ENCODE peak calls at places on chromosomes 6 and 20, in nine cellular contexts. One of them, this sample, is unnamed.

GRCh38 chr6:24539416-24539815 is 44.6 kb downstream of the ALDH5A1 start:
- DNase-seq in stromal cell of bone marrow: no peak
- DNase-seq in neural crest cell: no peak
- DNase-seq in activated T-cell treated with anti-CD3 and anti-CD28 coated beads, Interleukin-2, amount 50 U/mL, for 72 hours: no peak
- DNase-seq in PC-3: no peak
- DNase-seq in progenitor cell of endocrine pancreas: no peak
- DNase-seq in AG09309: no peak
- DNase-seq in NCI-H1092: no peak
- DNase-seq in CD8-positive, alpha-beta memory T cell: no peak
- DNase-seq in this sample: no peak

GRCh38 chr6:7073810-7074525 is 33.8 kb upstream of the RREB1 start:
- DNase-seq in stromal cell of bone marrow: no peak
- DNase-seq in neural crest cell: no peak
- DNase-seq in activated T-cell treated with anti-CD3 and anti-CD28 coated beads, Interleukin-2, amount 50 U/mL, for 72 hours: peak
- DNase-seq in PC-3: no peak
- DNase-seq in progenitor cell of endocrine pancreas: no peak
- DNase-seq in AG09309: no peak
- DNase-seq in NCI-H1092: no peak
- DNase-seq in CD8-positive, alpha-beta memory T cell: peak
- DNase-seq in this sample: no peak

GRCh38 chr6:13378669-13379590 is 50.6 kb upstream of the TBC1D7 start:
- DNase-seq in stromal cell of bone marrow: no peak
- DNase-seq in neural crest cell: no peak
- DNase-seq in activated T-cell treated with anti-CD3 and anti-CD28 coated beads, Interleukin-2, amount 50 U/mL, for 72 hours: no peak
- DNase-seq in PC-3: peak
- DNase-seq in progenitor cell of endocrine pancreas: no peak
- DNase-seq in AG09309: no peak
- DNase-seq in NCI-H1092: no peak
- DNase-seq in CD8-positive, alpha-beta memory T cell: no peak
- DNase-seq in this sample: no peak

GRCh38 chr6:106751501-106752252 is 122.3 kb downstream of the QRSL1 start:
- DNase-seq in stromal cell of bone marrow: no peak
- DNase-seq in neural crest cell: no peak
- DNase-seq in activated T-cell treated with anti-CD3 and anti-CD28 coated beads, Interleukin-2, amount 50 U/mL, for 72 hours: no peak
- DNase-seq in PC-3: peak
- DNase-seq in progenitor cell of endocrine pancreas: no peak
- DNase-seq in AG09309: no peak
- DNase-seq in NCI-H1092: peak
- DNase-seq in CD8-positive, alpha-beta memory T cell: no peak
- DNase-seq in this sample: no peak

GRCh38 chr20:1381753-1382591 is 10.9 kb downstream of the FKBP1A start:
- DNase-seq in stromal cell of bone marrow: no peak
- DNase-seq in neural crest cell: no peak
- DNase-seq in activated T-cell treated with anti-CD3 and anti-CD28 coated beads, Interleukin-2, amount 50 U/mL, for 72 hours: no peak
- DNase-seq in PC-3: no peak
- DNase-seq in progenitor cell of endocrine pancreas: no peak
- DNase-seq in AG09309: no peak
- DNase-seq in NCI-H1092: peak
- DNase-seq in CD8-positive, alpha-beta memory T cell: no peak
- DNase-seq in this sample: no peak

GRCh38 chr6:33914519-33915120 is 110.8 kb upstream of the MLN start:
- DNase-seq in stromal cell of bone marrow: no peak
- DNase-seq in neural crest cell: no peak
- DNase-seq in activated T-cell treated with anti-CD3 and anti-CD28 coated beads, Interleukin-2, amount 50 U/mL, for 72 hours: peak
- DNase-seq in PC-3: no peak
- DNase-seq in progenitor cell of endocrine pancreas: no peak
- DNase-seq in AG09309: no peak
- DNase-seq in NCI-H1092: no peak
- DNase-seq in CD8-positive, alpha-beta memory T cell: peak
- DNase-seq in this sample: no peak

GRCh38 chr6:5031150-5031549 is 27.3 kb upstream of the RPP40 start:
- DNase-seq in stromal cell of bone marrow: no peak
- DNase-seq in neural crest cell: no peak
- DNase-seq in activated T-cell treated with anti-CD3 and anti-CD28 coated beads, Interleukin-2, amount 50 U/mL, for 72 hours: no peak
- DNase-seq in PC-3: no peak
- DNase-seq in progenitor cell of endocrine pancreas: no peak
- DNase-seq in AG09309: no peak
- DNase-seq in NCI-H1092: no peak
- DNase-seq in CD8-positive, alpha-beta memory T cell: no peak
- DNase-seq in this sample: no peak

GRCh38 chr6:110542311-110543024 is 66.1 kb upstream of the SLC22A16 start:
- DNase-seq in stromal cell of bone marrow: no peak
- DNase-seq in neural crest cell: no peak
- DNase-seq in activated T-cell treated with anti-CD3 and anti-CD28 coated beads, Interleukin-2, amount 50 U/mL, for 72 hours: no peak
- DNase-seq in PC-3: no peak
- DNase-seq in progenitor cell of endocrine pancreas: no peak
- DNase-seq in AG09309: no peak
- DNase-seq in NCI-H1092: no peak
- DNase-seq in CD8-positive, alpha-beta memory T cell: no peak
- DNase-seq in this sample: no peak

GRCh38 chr20:40197744-40198143 is 491.3 kb downstream of the MAFB start:
- DNase-seq in stromal cell of bone marrow: peak
- DNase-seq in neural crest cell: no peak
- DNase-seq in activated T-cell treated with anti-CD3 and anti-CD28 coated beads, Interleukin-2, amount 50 U/mL, for 72 hours: no peak
- DNase-seq in PC-3: no peak
- DNase-seq in progenitor cell of endocrine pancreas: no peak
- DNase-seq in AG09309: no peak
- DNase-seq in NCI-H1092: no peak
- DNase-seq in CD8-positive, alpha-beta memory T cell: no peak
- DNase-seq in this sample: no peak

GRCh38 chr20:12883507-12883885 is 125.3 kb upstream of the SPTLC3 start:
- DNase-seq in stromal cell of bone marrow: no peak
- DNase-seq in neural crest cell: no peak
- DNase-seq in activated T-cell treated with anti-CD3 and anti-CD28 coated beads, Interleukin-2, amount 50 U/mL, for 72 hours: no peak
- DNase-seq in PC-3: no peak
- DNase-seq in progenitor cell of endocrine pancreas: no peak
- DNase-seq in AG09309: no peak
- DNase-seq in NCI-H1092: no peak
- DNase-seq in CD8-positive, alpha-beta memory T cell: no peak
- DNase-seq in this sample: no peak

GRCh38 chr20:57944988-57945387 is 235.2 kb upstream of the PMEPA1 start:
- DNase-seq in stromal cell of bone marrow: no peak
- DNase-seq in neural crest cell: no peak
- DNase-seq in activated T-cell treated with anti-CD3 and anti-CD28 coated beads, Interleukin-2, amount 50 U/mL, for 72 hours: no peak
- DNase-seq in PC-3: no peak
- DNase-seq in progenitor cell of endocrine pancreas: no peak
- DNase-seq in AG09309: no peak
- DNase-seq in NCI-H1092: no peak
- DNase-seq in CD8-positive, alpha-beta memory T cell: no peak
- DNase-seq in this sample: no peak

GRCh38 chr6:56984884-56985283 is 30.0 kb downstream of the BEND6 start:
- DNase-seq in stromal cell of bone marrow: no peak
- DNase-seq in neural crest cell: no peak
- DNase-seq in activated T-cell treated with anti-CD3 and anti-CD28 coated beads, Interleukin-2, amount 50 U/mL, for 72 hours: no peak
- DNase-seq in PC-3: no peak
- DNase-seq in progenitor cell of endocrine pancreas: no peak
- DNase-seq in AG09309: no peak
- DNase-seq in NCI-H1092: no peak
- DNase-seq in CD8-positive, alpha-beta memory T cell: no peak
- DNase-seq in this sample: no peak

GRCh38 chr20:23078351-23078993 is 7.7 kb downstream of the CD93 start:
- DNase-seq in stromal cell of bone marrow: peak
- DNase-seq in neural crest cell: no peak
- DNase-seq in activated T-cell treated with anti-CD3 and anti-CD28 coated beads, Interleukin-2, amount 50 U/mL, for 72 hours: no peak
- DNase-seq in PC-3: no peak
- DNase-seq in progenitor cell of endocrine pancreas: no peak
- DNase-seq in AG09309: no peak
- DNase-seq in NCI-H1092: no peak
- DNase-seq in CD8-positive, alpha-beta memory T cell: no peak
- DNase-seq in this sample: no peak

GRCh38 chr6:40066372-40066771 is 132.1 kb upstream of the MOCS1 start:
- DNase-seq in stromal cell of bone marrow: no peak
- DNase-seq in neural crest cell: no peak
- DNase-seq in activated T-cell treated with anti-CD3 and anti-CD28 coated beads, Interleukin-2, amount 50 U/mL, for 72 hours: no peak
- DNase-seq in PC-3: no peak
- DNase-seq in progenitor cell of endocrine pancreas: no peak
- DNase-seq in AG09309: no peak
- DNase-seq in NCI-H1092: no peak
- DNase-seq in CD8-positive, alpha-beta memory T cell: no peak
- DNase-seq in this sample: no peak

GRCh38 chr6:57243954-57244353 is 21.8 kb upstream of the RAB23 start:
- DNase-seq in stromal cell of bone marrow: no peak
- DNase-seq in neural crest cell: no peak
- DNase-seq in activated T-cell treated with anti-CD3 and anti-CD28 coated beads, Interleukin-2, amount 50 U/mL, for 72 hours: no peak
- DNase-seq in PC-3: no peak
- DNase-seq in progenitor cell of endocrine pancreas: no peak
- DNase-seq in AG09309: no peak
- DNase-seq in NCI-H1092: no peak
- DNase-seq in CD8-positive, alpha-beta memory T cell: no peak
- DNase-seq in this sample: no peak

GRCh38 chr6:11207199-11207968 is 25.1 kb downstream of the NEDD9 start:
- DNase-seq in stromal cell of bone marrow: peak
- DNase-seq in neural crest cell: no peak
- DNase-seq in activated T-cell treated with anti-CD3 and anti-CD28 coated beads, Interleukin-2, amount 50 U/mL, for 72 hours: no peak
- DNase-seq in PC-3: peak
- DNase-seq in progenitor cell of endocrine pancreas: no peak
- DNase-seq in AG09309: peak
- DNase-seq in NCI-H1092: no peak
- DNase-seq in CD8-positive, alpha-beta memory T cell: no peak
- DNase-seq in this sample: no peak

GRCh38 chr20:41358717-41359116 is 7.9 kb downstream of the EMILIN3 start:
- DNase-seq in stromal cell of bone marrow: no peak
- DNase-seq in neural crest cell: no peak
- DNase-seq in activated T-cell treated with anti-CD3 and anti-CD28 coated beads, Interleukin-2, amount 50 U/mL, for 72 hours: no peak
- DNase-seq in PC-3: no peak
- DNase-seq in progenitor cell of endocrine pancreas: no peak
- DNase-seq in AG09309: no peak
- DNase-seq in NCI-H1092: no peak
- DNase-seq in CD8-positive, alpha-beta memory T cell: no peak
- DNase-seq in this sample: no peak

GRCh38 chr20:48718914-48719578 is 108.8 kb downstream of the PREX1 start:
- DNase-seq in stromal cell of bone marrow: no peak
- DNase-seq in neural crest cell: no peak
- DNase-seq in activated T-cell treated with anti-CD3 and anti-CD28 coated beads, Interleukin-2, amount 50 U/mL, for 72 hours: peak
- DNase-seq in PC-3: peak
- DNase-seq in progenitor cell of endocrine pancreas: no peak
- DNase-seq in AG09309: no peak
- DNase-seq in NCI-H1092: no peak
- DNase-seq in CD8-positive, alpha-beta memory T cell: peak
- DNase-seq in this sample: peak

GRCh38 chr6:31529329-31530150 is 778 bp downstream of the MCCD1 start:
- DNase-seq in stromal cell of bone marrow: no peak
- DNase-seq in neural crest cell: no peak
- DNase-seq in activated T-cell treated with anti-CD3 and anti-CD28 coated beads, Interleukin-2, amount 50 U/mL, for 72 hours: no peak
- DNase-seq in PC-3: no peak
- DNase-seq in progenitor cell of endocrine pancreas: no peak
- DNase-seq in AG09309: no peak
- DNase-seq in NCI-H1092: no peak
- DNase-seq in CD8-positive, alpha-beta memory T cell: no peak
- DNase-seq in this sample: no peak

GRCh38 chr6:61555993-61556392 is 730.0 kb downstream of the KHDRBS2 start:
- DNase-seq in stromal cell of bone marrow: no peak
- DNase-seq in neural crest cell: no peak
- DNase-seq in activated T-cell treated with anti-CD3 and anti-CD28 coated beads, Interleukin-2, amount 50 U/mL, for 72 hours: no peak
- DNase-seq in PC-3: no peak
- DNase-seq in progenitor cell of endocrine pancreas: no peak
- DNase-seq in AG09309: no peak
- DNase-seq in NCI-H1092: no peak
- DNase-seq in CD8-positive, alpha-beta memory T cell: no peak
- DNase-seq in this sample: no peak

GRCh38 chr6:2870046-2870636 is 28.5 kb upstream of the SERPINB1 start:
- DNase-seq in stromal cell of bone marrow: no peak
- DNase-seq in neural crest cell: no peak
- DNase-seq in activated T-cell treated with anti-CD3 and anti-CD28 coated beads, Interleukin-2, amount 50 U/mL, for 72 hours: no peak
- DNase-seq in PC-3: no peak
- DNase-seq in progenitor cell of endocrine pancreas: no peak
- DNase-seq in AG09309: no peak
- DNase-seq in NCI-H1092: no peak
- DNase-seq in CD8-positive, alpha-beta memory T cell: no peak
- DNase-seq in this sample: no peak

GRCh38 chr6:160933256-160933655 is 58.3 kb upstream of the MAP3K4 start:
- DNase-seq in stromal cell of bone marrow: no peak
- DNase-seq in neural crest cell: no peak
- DNase-seq in activated T-cell treated with anti-CD3 and anti-CD28 coated beads, Interleukin-2, amount 50 U/mL, for 72 hours: no peak
- DNase-seq in PC-3: no peak
- DNase-seq in progenitor cell of endocrine pancreas: no peak
- DNase-seq in AG09309: no peak
- DNase-seq in NCI-H1092: no peak
- DNase-seq in CD8-positive, alpha-beta memory T cell: no peak
- DNase-seq in this sample: no peak

GRCh38 chr20:57539889-57540288 is 14.9 kb upstream of the CTCFL start:
- DNase-seq in stromal cell of bone marrow: no peak
- DNase-seq in neural crest cell: no peak
- DNase-seq in activated T-cell treated with anti-CD3 and anti-CD28 coated beads, Interleukin-2, amount 50 U/mL, for 72 hours: no peak
- DNase-seq in PC-3: no peak
- DNase-seq in progenitor cell of endocrine pancreas: no peak
- DNase-seq in AG09309: no peak
- DNase-seq in NCI-H1092: no peak
- DNase-seq in CD8-positive, alpha-beta memory T cell: no peak
- DNase-seq in this sample: no peak